ENCODE peak calls at places on chromosomes 16 and 17, in four cellular contexts. One of them, this sample, is unnamed.

GRCh38 chr17:30520436-30520835 is 43.2 kb downstream of the GOSR1 start:
- DNase-seq in fibroblast of lung: peak
- DNase-seq in dorsolateral prefrontal cortex: no peak
- DNase-seq in endothelial cell: no peak
- DNase-seq in this sample: no peak

GRCh38 chr16:50499254-50499653 is 48.9 kb upstream of the NKD1 start:
- DNase-seq in dorsolateral prefrontal cortex: no peak
- DNase-seq in fibroblast of lung: no peak
- DNase-seq in endothelial cell: no peak
- DNase-seq in this sample: no peak

GRCh38 chr17:5236871-5237540 is 2.3 kb upstream of the SCIMP start:
- DNase-seq in dorsolateral prefrontal cortex: no peak
- DNase-seq in fibroblast of lung: no peak
- DNase-seq in endothelial cell: no peak
- DNase-seq in this sample: no peak

GRCh38 chr17:9002610-9003354 is 18.5 kb upstream of the NTN1 start:
- DNase-seq in endothelial cell: peak
- DNase-seq in fibroblast of lung: no peak
- DNase-seq in dorsolateral prefrontal cortex: no peak
- DNase-seq in this sample: peak

GRCh38 chr16:82888616-82889015 is 261.8 kb downstream of the CDH13 start:
- DNase-seq in fibroblast of lung: peak
- DNase-seq in endothelial cell: no peak
- DNase-seq in dorsolateral prefrontal cortex: no peak
- DNase-seq in this sample: no peak

GRCh38 chr17:50285941-50286340 is 11.7 kb downstream of the TMEM92 start:
- DNase-seq in endothelial cell: no peak
- DNase-seq in fibroblast of lung: no peak
- DNase-seq in dorsolateral prefrontal cortex: no peak
- DNase-seq in this sample: no peak

GRCh38 chr16:27238016-27238587 is 30.5 kb downstream of the NSMCE1 start:
- DNase-seq in fibroblast of lung: no peak
- DNase-seq in endothelial cell: no peak
- DNase-seq in dorsolateral prefrontal cortex: no peak
- DNase-seq in this sample: no peak

GRCh38 chr16:67433131-67433719 is 2.3 kb downstream of the HSD11B2 start:
- DNase-seq in fibroblast of lung: no peak
- DNase-seq in dorsolateral prefrontal cortex: no peak
- DNase-seq in endothelial cell: no peak
- DNase-seq in this sample: no peak

GRCh38 chr16:1134776-1135458 is 18.0 kb upstream of the CACNA1H start:
- DNase-seq in fibroblast of lung: no peak
- DNase-seq in endothelial cell: no peak
- DNase-seq in dorsolateral prefrontal cortex: no peak
- DNase-seq in this sample: no peak

GRCh38 chr17:75272848-75273184 is 1.8 kb upstream of the MIF4GD start:
- DNase-seq in endothelial cell: no peak
- DNase-seq in dorsolateral prefrontal cortex: no peak
- DNase-seq in fibroblast of lung: no peak
- DNase-seq in this sample: no peak

GRCh38 chr17:44878627-44879221 is 20.5 kb downstream of the EFTUD2 start:
- DNase-seq in fibroblast of lung: peak
- DNase-seq in dorsolateral prefrontal cortex: no peak
- DNase-seq in endothelial cell: peak
- DNase-seq in this sample: peak

GRCh38 chr16:85960486-85961046 is 61.6 kb downstream of the IRF8 start:
- DNase-seq in endothelial cell: no peak
- DNase-seq in fibroblast of lung: no peak
- DNase-seq in dorsolateral prefrontal cortex: no peak
- DNase-seq in this sample: no peak

GRCh38 chr17:50917418-50917743 is 51.2 kb upstream of the TOB1 start:
- DNase-seq in fibroblast of lung: no peak
- DNase-seq in endothelial cell: no peak
- DNase-seq in dorsolateral prefrontal cortex: peak
- DNase-seq in this sample: peak

DNA sequence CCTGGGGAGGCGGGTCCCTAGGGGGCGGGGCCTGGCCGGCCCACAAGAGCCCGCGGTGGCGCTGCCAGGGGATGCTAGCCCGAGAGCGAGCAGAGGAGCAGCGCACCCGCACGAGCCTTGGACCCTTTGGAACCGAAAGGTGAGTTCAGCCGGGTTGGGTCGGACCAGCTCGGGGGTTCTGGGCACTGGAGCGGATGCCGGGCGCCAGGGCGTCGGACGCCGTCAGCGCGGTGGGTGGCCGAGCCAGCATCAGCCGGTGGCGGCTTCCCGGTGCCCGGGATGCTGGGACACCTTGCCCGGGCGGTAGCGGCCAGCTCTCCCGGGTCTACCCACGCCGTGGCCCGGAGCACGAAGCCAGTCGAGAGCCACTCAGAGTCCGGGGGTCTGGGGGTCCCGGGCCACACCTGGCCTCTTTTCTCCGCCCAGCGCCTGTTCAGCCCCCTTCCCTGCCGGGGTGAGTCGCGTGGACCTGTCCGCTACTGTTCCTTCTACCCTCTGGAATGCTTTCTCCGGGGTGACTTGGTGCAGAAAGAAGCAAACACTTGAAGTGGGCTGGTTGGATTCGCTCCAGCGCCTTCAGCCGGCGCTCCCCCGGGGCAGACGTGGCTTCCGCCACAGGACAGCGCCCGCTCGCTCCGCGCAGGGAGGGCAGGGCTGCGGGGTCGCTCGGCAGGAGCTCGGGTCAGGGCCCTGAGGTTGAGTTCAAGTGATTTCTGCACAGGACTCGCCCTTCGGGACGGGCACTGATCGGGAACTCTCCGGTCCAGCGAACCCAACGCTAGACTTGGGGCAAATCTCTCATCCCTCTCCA is at the start of gene SCNN1G:
- DNase-seq in dorsolateral prefrontal cortex: no peak
- DNase-seq in endothelial cell: peak
- DNase-seq in fibroblast of lung: no peak
- DNase-seq in this sample: peak
- TF ChIP-seq CTCF in dorsolateral prefrontal cortex: no peak
- TF ChIP-seq CTCF in endothelial cell: peak
- TF ChIP-seq CTCF in fibroblast of lung: no peak
- TF ChIP-seq CTCF in this sample: peak

GRCh38 chr17:19780846-19781245 is 32.7 kb upstream of the ALDH3A1 start:
- DNase-seq in dorsolateral prefrontal cortex: no peak
- DNase-seq in fibroblast of lung: no peak
- DNase-seq in endothelial cell: no peak
- DNase-seq in this sample: no peak
- TF ChIP-seq CTCF in dorsolateral prefrontal cortex: no peak
- TF ChIP-seq CTCF in fibroblast of lung: no peak
- TF ChIP-seq CTCF in endothelial cell: no peak
- TF ChIP-seq CTCF in this sample: no peak

DNA sequence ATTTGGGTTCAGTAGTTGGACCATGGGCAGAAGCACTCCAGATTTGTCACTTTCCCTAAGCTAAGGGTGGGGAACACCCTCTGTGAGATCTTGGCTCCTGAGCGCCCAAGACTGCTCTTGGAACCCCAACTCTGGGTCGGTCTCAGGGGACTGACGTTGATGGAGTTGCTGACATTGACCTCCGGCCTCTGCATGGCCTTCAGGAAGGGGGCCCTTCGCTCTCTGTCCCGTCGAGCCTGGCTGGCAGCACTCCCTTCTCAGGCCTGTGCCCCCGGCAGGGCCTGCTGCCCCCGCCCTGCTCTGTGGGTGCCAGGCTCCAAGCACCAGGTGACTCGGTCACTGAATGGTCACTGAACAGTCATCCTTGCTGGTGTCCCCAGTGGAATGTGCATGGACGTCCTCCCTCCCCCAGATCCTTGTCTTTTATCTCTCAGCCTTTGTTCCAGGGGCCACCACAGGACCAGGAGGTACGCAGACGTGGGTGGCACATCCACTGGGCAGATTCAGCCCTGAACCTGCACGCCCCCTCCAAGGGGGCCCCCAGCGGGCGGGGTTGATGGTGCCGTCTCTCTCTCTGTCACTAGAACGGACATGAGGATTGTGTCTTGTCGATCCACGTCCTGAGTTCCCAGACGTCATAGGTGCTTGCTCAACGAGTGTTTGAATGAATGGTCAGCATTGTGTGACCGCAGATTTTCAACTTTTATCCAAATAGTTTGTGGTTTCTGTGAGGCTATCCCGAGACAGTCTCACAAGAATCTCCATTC is 314.5 kb downstream of the SEC14L1 start:
- DNase-seq in endothelial cell: no peak
- DNase-seq in fibroblast of lung: peak
- DNase-seq in dorsolateral prefrontal cortex: no peak
- DNase-seq in this sample: no peak
- TF ChIP-seq CTCF in endothelial cell: no peak
- TF ChIP-seq CTCF in fibroblast of lung: no peak
- TF ChIP-seq CTCF in dorsolateral prefrontal cortex: no peak
- TF ChIP-seq CTCF in this sample: no peak

DNA sequence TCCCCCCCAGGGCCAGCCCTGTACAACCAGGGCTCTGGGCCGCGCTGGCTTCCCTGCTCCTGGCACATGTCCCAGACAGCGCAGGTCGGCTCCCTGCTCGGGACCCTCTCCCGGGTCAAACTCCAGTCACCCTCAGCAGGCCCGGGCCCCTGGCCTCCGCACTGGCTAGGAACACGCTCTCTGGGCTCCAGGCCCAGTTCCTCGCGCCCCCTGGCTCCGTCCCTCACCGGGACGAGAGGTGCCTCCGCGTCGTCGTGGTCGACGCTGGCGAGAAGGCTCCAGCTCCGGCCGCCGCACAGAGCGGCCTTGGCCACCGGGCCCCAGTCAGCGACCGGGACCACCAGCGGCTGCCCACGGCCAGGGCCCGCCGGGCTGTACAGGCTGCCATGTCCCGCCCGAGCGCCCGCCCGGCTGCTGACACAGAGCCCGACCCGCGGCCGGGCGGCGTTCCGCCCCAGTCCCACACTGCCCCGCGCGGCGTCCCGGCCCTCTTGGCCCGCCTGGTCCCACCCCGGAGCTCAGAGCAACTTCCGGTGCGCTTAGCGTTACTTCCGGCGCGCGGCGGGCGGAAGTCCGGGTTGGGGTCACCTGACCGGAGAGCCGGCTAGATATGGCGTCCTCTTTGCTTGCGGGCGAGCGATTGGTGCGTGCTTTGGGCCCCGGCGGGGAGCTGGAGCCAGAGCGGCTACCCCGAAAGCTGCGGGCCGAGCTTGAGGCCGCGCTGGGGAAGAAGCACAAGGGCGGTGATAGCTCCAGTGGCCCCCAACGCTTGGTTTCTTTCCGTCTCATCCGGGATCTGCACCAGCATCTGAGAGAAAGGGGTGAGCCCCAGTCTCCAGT is at the start of gene POLDIP2:
- DNase-seq in dorsolateral prefrontal cortex: peak
- DNase-seq in fibroblast of lung: peak
- DNase-seq in endothelial cell: peak
- DNase-seq in this sample: peak
- TF ChIP-seq CTCF in dorsolateral prefrontal cortex: peak
- TF ChIP-seq CTCF in fibroblast of lung: no peak
- TF ChIP-seq CTCF in endothelial cell: no peak
- TF ChIP-seq CTCF in this sample: no peak

DNA sequence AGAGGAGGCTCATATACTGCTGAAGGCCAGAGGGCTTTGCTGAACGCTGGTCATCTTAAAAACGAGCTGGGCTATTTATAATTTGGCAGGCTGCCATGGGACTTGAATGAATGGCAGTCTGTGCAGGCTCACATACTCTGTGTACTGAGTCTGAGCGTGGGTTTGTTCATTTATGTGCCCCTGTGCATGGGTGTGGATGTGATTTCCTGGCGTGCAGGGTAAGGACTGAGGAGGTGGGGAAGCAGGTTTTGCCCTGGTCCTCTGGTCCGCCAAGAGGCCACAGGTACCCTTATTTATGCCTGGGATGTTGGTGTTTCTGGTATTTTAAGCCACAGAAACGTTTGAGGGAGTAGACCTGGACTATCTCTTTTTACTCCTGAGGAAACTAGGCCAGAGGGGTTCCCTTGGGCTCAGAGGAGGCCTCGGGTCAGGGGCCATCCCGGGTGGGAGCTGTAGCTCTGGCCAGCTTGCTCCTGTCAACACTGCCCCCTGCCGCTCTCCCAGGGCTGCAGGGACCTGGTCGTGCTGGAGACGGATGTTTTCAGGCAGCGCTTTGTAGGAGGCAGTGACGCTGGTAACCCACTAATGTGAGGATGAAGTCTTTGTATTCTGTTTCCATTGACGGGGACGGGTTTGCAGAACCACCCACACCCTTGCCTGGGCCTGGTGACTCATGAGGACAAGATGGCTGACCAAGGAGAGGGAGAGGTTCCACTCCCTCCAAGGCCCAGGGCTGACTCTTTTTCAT is 184.4 kb downstream of the MSI2 start:
- DNase-seq in endothelial cell: peak
- DNase-seq in dorsolateral prefrontal cortex: peak
- DNase-seq in fibroblast of lung: peak
- DNase-seq in this sample: peak
- TF ChIP-seq CTCF in endothelial cell: no peak
- TF ChIP-seq CTCF in dorsolateral prefrontal cortex: peak
- TF ChIP-seq CTCF in fibroblast of lung: peak
- TF ChIP-seq CTCF in this sample: peak

DNA sequence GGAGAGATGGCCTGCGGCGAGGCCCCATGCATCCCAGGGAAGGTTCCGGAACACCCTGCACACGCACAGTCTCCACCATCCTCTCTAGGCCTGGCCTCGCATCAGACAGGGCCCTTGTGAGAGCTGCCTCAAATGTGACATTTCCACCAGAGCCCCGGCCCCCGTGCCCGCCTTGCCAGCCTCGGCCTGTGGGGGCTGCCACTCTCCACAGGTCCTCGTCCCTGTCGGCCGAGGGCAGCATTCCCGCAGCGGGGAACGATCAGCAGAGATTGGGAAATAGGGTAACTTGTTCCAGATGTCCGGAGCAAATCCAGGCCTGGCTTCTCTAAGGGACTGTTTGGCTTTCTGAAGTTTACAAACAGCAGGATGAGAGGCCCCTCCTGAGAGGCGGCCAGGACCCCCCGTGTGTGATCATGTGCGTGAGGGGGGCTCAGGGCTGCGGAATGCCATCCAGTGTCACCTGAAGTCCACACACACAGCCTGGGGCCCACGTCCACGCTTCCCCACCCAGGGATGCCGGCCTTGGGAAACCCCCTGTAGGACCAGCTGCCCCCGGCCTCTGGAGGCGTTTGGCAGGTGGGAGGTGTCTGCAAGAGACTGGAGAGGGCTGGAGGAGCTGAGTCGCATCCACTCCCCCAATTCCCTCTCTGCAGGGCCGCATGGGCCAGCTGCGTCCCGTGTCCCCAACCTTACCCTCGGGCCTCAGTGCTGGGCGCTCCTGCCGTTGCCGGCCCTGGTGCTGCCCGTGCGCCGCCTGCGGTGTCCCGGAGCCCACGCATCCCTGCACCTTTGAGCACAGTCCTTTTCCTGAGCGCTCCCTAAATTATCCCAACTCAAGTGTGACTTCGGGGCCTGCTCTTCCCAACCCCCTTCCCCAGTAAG is 70.4 kb downstream of the ZDHHC7 start:
- DNase-seq in fibroblast of lung: peak
- DNase-seq in endothelial cell: no peak
- DNase-seq in dorsolateral prefrontal cortex: no peak
- DNase-seq in this sample: no peak
- TF ChIP-seq CTCF in fibroblast of lung: no peak
- TF ChIP-seq CTCF in endothelial cell: no peak
- TF ChIP-seq CTCF in dorsolateral prefrontal cortex: no peak
- TF ChIP-seq CTCF in this sample: no peak

This sample was measured in glutamatergic neuron.